ENCODE peak calls at places on chromosomes 2 and 18, in six cellular contexts. D, T, E, Q, O and W are unnamed samples.
A peak's percentile ranks its signal among the peaks of the same experiment; 100 is the strongest.

GRCh38 chr2:121489944-121490585 is 40.6 kb upstream of the RNU4ATAC start:
- DNase-seq in D (no peak), O (peak; percentile 46), Q (no peak), T (no peak), E (no peak), W (no peak)

GRCh38 chr18:49177071-49177470 is 226.3 kb upstream of the SMAD7 start:
- DNase-seq in D (no peak), O (no peak), T (no peak), E (no peak), Q (no peak), W (no peak)

GRCh38 chr2:228102949-228103348 is 78.5 kb downstream of the SPHKAP start:
- DNase-seq in D (no peak), O (no peak), E (no peak), Q (no peak), T (no peak), W (no peak)

GRCh38 chr2:2590796-2591541 is 259.9 kb upstream of the MYT1L start:
- DNase-seq in E (no peak), D (no peak), Q (no peak), O (no peak), T (no peak), W (no peak)

GRCh38 chr2:68253211-68254068 is 1.1 kb upstream of the PPP3R1 start:
- DNase-seq in E (no peak), Q (no peak), D (peak; percentile 47), T (peak; percentile 40), O (peak; percentile 48), W (no peak)

GRCh38 chr2:223901311-223901710 is 43.8 kb downstream of the WDFY1 start:
- DNase-seq in Q (no peak), O (no peak), T (no peak), E (no peak), D (no peak), W (no peak)

GRCh38 chr18:59376351-59376935 is 17.4 kb upstream of the LMAN1 start:
- DNase-seq in Q (no peak), T (peak; percentile 74), E (no peak), D (no peak), O (no peak), W (no peak)

GRCh38 chr2:41920812-41921211 is 127.0 kb upstream of the PKDCC start:
- DNase-seq in Q (no peak), D (no peak), O (no peak), T (no peak), E (no peak), W (no peak)

GRCh38 chr2:212428685-212429480 is 109.7 kb downstream of the ERBB4 start:
- DNase-seq in Q (no peak), O (peak; percentile 3), D (no peak), T (peak; percentile 64), E (no peak), W (no peak)

GRCh38 chr2:43469713-43470112 is 126.1 kb downstream of the THADA start:
- DNase-seq in O (no peak), Q (no peak), E (no peak), D (no peak), T (no peak), W (no peak)

GRCh38 chr2:120052597-120052996 is 39.7 kb downstream of the EPB41L5 start:
- DNase-seq in O (no peak), Q (no peak), T (no peak), D (no peak), E (no peak), W (no peak)

GRCh38 chr2:147989809-147990403 is 30.6 kb downstream of the ORC4 start:
- DNase-seq in Q (no peak), E (no peak), O (peak; percentile 15), T (no peak), D (no peak), W (peak; percentile 62)